ENCODE peak calls at places on chromosomes 1 and 21, in eight cellular contexts. G is transverse colon, W is cardiac muscle cell, M is body of pancreas, L is left ventricle myocardium inferior, T is uterus, N is GM23248, U is A549. V is an unnamed sample. For H3K4me1, the result is how much of the 10 kb centered on the place peaks cover.

GRCh38 chr1:37338658-37339057 is 135.7 kb upstream of the ZC3H12A start:
- DNase-seq in G (no peak), L (no peak), W (no peak), M (no peak), U (no peak), N (no peak), T (no peak), V (no peak)

GRCh38 chr21:16589046-16589445 is 859.3 kb downstream of the USP25 start:
- DNase-seq in N (peak), T (no peak), W (no peak), M (no peak), L (no peak), G (no peak), U (no peak), V (no peak)

GRCh38 chr21:24336491-24336890 is 1270.8 kb downstream of the MRPL39 start:
- DNase-seq in G (no peak), M (no peak), W (no peak), U (no peak), T (no peak), L (no peak), N (no peak), V (no peak)

GRCh38 chr1:231242516-231243198 is 1.6 kb downstream of the GNPAT start:
- DNase-seq in G (no peak), W (peak), M (no peak), N (peak), L (no peak), U (no peak), T (no peak), V (no peak)

GRCh38 chr21:41249476-41249875 is 67.1 kb upstream of the FAM3B start:
- DNase-seq in U (no peak), G (no peak), L (no peak), N (no peak), W (no peak), T (no peak), M (no peak), V (no peak)

GRCh38 chr1:154760469-154760933 is 109.6 kb downstream of the KCNN3 start:
- DNase-seq in N (peak), T (peak), U (peak), G (peak), M (peak), W (peak), L (peak), V (peak)

GRCh38 chr21:17650301-17650700 is 37.6 kb upstream of the BTG3 start:
- DNase-seq in M (no peak), U (no peak), G (no peak), W (no peak), N (no peak), T (no peak), L (no peak), V (no peak)

GRCh38 chr1:33615546-33615945 is 143.1 kb downstream of the ZSCAN20 start:
- DNase-seq in G (no peak), U (no peak), W (no peak), M (no peak), L (no peak), N (no peak), T (no peak), V (no peak)

GRCh38 chr1:201645956-201646355 is 107.0 kb downstream of the NAV1 start:
- DNase-seq in L (no peak), W (no peak), U (no peak), T (no peak), M (no peak), N (peak), G (no peak), V (no peak)
- H3K27ac ChIP-seq in L (peak), W (no peak), U (no peak), T (no peak), M (no peak), N (peak), G (no peak), V (no peak)

GRCh38 chr1:161197560-161198205 is 1.2 kb downstream of the ADAMTS4 start:
- DNase-seq in L (no peak), W (no peak), M (no peak), U (no peak), G (no peak), N (peak), T (no peak), V (no peak)
- H3K4me3 ChIP-seq in L (peak), W (no peak), M (no peak), U (no peak), G (peak), N (peak), T (peak), V (no peak)

GRCh38 chr1:56923207-56923606 is 42.6 kb downstream of the C8B start:
- DNase-seq in W (no peak), G (no peak), T (no peak), U (no peak), L (no peak), N (no peak), M (no peak), V (no peak)

GRCh38 chr1:56920551-56920950 is 45.3 kb downstream of the C8B start:
- DNase-seq in U (no peak), L (no peak), N (peak), G (no peak), M (no peak), W (peak), T (no peak), V (no peak)

GRCh38 chr1:56921486-56921885 is 44.3 kb downstream of the C8B start:
- DNase-seq in M (no peak), U (no peak), G (no peak), W (peak), L (no peak), N (peak), T (no peak), V (no peak)

GRCh38 chr1:56922507-56922906 is 43.3 kb downstream of the C8B start:
- DNase-seq in M (no peak), L (no peak), N (no peak), U (no peak), G (no peak), W (no peak), T (no peak), V (no peak)

DNA sequence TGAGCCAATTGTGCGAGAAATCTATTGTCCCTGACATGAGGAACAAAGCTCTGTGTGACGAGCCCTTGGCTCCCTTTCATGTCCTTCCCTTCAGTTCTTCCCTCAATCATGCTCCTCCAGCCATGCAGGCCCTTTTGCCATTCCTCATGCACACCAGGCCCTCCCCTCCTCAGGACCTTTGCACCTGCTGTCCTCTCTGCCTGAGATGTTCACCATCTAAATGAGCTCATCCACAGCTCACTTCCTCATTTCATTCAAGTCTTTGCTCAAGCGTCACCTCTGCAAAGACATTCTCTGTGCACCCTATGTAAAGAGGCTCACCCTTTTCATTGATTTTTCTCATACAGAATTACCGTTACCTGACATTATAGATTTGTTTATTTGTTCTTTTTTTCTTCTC is 43.7 kb downstream of the C8B start:
- DNase-seq in W (no peak), T (no peak), N (no peak), M (no peak), G (no peak), U (no peak), L (no peak), V (no peak)
- H3K4me1 ChIP-seq in W (under half), T (under half), N (under half), M (under half), G (under half), U (under half), L (under half), V (under half)

DNA sequence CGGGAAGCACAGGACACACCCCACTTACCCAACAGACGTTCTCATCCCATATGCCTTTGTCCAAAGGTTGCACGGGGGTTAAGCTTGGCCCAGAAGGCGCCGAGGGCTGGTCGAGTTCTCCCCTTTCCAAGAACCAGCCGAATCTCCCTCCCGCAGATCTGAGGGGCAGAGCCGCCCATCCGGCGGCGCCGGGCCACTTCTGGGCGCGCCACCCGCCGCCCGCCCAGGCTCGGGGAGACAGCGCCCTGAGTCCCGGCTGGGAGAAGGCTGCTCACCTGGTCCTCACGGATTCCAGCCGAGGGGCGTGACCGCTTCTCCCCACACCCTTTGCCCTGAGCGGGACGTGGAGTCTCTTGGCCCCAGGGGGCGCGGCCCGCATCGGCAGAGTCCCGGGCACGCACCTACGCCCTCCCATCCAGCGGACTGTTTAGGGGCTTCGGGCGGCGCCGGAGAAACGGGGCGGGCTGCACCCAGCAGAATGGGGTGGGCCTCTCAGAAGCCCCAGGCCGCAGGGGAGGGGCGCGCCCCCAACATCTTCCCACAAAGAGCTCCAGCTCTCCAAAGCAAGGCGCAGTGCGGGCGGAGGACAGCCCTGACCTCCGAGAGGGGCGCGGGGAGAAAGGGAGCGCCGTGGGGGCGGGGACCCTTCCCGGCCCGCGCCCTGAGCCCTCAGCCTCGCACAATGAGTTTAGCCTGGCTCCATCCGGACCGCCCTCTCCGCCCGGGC is 585 bp downstream of the GPR161 start:
- DNase-seq in N (peak), G (peak), M (peak), T (peak), U (peak), W (peak), L (no peak), V (peak)
- H3K27ac ChIP-seq in N (peak), G (peak), M (peak), T (peak), U (peak), W (peak), L (peak), V (no peak)

GRCh38 chr1:32274646-32275340 is 17.1 kb upstream of the HDAC1 start:
- DNase-seq in L (no peak), T (no peak), U (no peak), W (no peak), N (no peak), M (no peak), G (no peak), V (no peak)
- H3K4me3 ChIP-seq in L (no peak), T (no peak), U (no peak), W (no peak), N (no peak), M (no peak), G (no peak), V (peak)

GRCh38 chr21:35256468-35256988 is 207.4 kb upstream of the RUNX1 start:
- DNase-seq in G (peak), W (peak), M (peak), L (peak), U (peak), N (peak), T (peak), V (no peak)

GRCh38 chr21:35257413-35257812 is 208.3 kb upstream of the RUNX1 start:
- DNase-seq in T (peak), G (peak), L (peak), M (peak), U (peak), N (peak), W (peak), V (no peak)

GRCh38 chr21:35254006-35254751 is 205.1 kb upstream of the RUNX1 start:
- DNase-seq in M (no peak), U (no peak), N (peak), G (peak), W (peak), L (no peak), T (no peak), V (no peak)

GRCh38 chr21:35252831-35253230 is 203.7 kb upstream of the RUNX1 start:
- DNase-seq in W (no peak), M (no peak), U (no peak), G (no peak), N (peak), T (no peak), L (no peak), V (no peak)

DNA sequence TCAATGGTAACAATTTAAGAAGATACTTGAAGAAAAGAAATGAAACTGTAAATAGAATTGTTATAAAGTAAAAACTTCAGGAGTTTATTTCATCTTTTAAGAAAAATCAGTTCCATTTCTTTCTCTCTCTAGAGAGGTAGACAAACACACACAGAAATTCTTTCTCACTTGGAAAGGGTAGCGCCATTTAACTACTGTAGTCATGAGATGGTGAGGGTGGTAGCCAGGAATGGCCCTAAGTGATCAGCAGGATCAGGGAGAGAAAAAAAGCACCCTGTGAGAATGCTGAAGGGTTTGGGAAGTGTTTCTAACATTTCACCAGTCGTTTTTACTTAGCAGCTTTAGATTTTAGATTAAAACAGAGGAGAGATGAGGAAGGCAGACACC is 205.6 kb upstream of the RUNX1 start:
- DNase-seq in W (no peak), N (peak), L (no peak), T (no peak), M (no peak), G (no peak), U (no peak), V (no peak)
- H3K4me1 ChIP-seq in W (under half), N (half or more), L (under half), T (under half), M (under half), G (under half), U (under half), V (under half)

GRCh38 chr21:43331962-43332458 is 94.9 kb downstream of the SIK1 start:
- DNase-seq in M (peak), U (peak), T (no peak), N (peak), G (no peak), W (peak), L (no peak), V (no peak)
- H3K27ac ChIP-seq in M (no peak), U (peak), T (no peak), N (no peak), G (no peak), W (peak), L (no peak), V (no peak)